ENCODE peak calls at places on chromosome 9, in four cellular contexts. U is brain microvascular endothelial cell, T is IMR-90, G is PC-3. Y is an unnamed sample.

GRCh38 chr9:34134521-34134920 is 8.0 kb upstream of the DCAF12 start:
- DNase-seq in U (no peak), T (no peak), G (no peak), Y (no peak)

GRCh38 chr9:31715250-31715649 is 669.2 kb upstream of the ACO1 start:
- DNase-seq in U (no peak), T (no peak), G (no peak), Y (no peak)

GRCh38 chr9:98520221-98520920 is 188.4 kb downstream of the GABBR2 start:
- DNase-seq in U (no peak), T (peak; percentile 86), G (no peak), Y (no peak)

GRCh38 chr9:110189001-110189400 is 19.0 kb downstream of the C9orf152 start:
- DNase-seq in U (no peak), T (peak; percentile 18), G (no peak), Y (no peak)

GRCh38 chr9:6641073-6641455 is 4.5 kb downstream of the GLDC start:
- DNase-seq in U (no peak), T (no peak), G (no peak), Y (no peak)

GRCh38 chr9:136808075-136808780 is 480 bp downstream of the RABL6 start:
- DNase-seq in U (no peak), T (no peak), G (no peak), Y (no peak)

GRCh38 chr9:21670374-21670773 is 132.1 kb upstream of the MTAP start:
- DNase-seq in U (no peak), T (no peak), G (no peak), Y (no peak)

GRCh38 chr9:5418481-5418880 is 19.2 kb downstream of the PLGRKT start:
- DNase-seq in U (no peak), T (no peak), G (no peak), Y (no peak)

GRCh38 chr9:124358617-124359016 is 56.6 kb downstream of the PSMB7 start:
- DNase-seq in U (no peak), T (no peak), G (no peak), Y (no peak)

GRCh38 chr9:136372561-136373299 is 739 bp downstream of the CARD9 start:
- DNase-seq in U (peak; percentile 45), T (peak; percentile 86), G (peak; percentile 8), Y (peak; percentile 54)

GRCh38 chr9:3181049-3181953 is 337.4 kb upstream of the PUM3 start:
- DNase-seq in U (no peak), T (no peak), G (peak; percentile 48), Y (peak; percentile 26)

GRCh38 chr9:137049544-137050449 is 3.8 kb upstream of the NPDC1 start:
- DNase-seq in U (no peak), T (peak; percentile 20), G (peak; percentile 64), Y (peak; percentile 73)

GRCh38 chr9:133886563-133887501 is 105.3 kb downstream of the VAV2 start:
- DNase-seq in U (no peak), T (no peak), G (no peak), Y (no peak)

GRCh38 chr9:77846957-77847574 is 184.5 kb downstream of the GNAQ start:
- DNase-seq in U (peak; percentile 55), T (peak; percentile 45), G (peak; percentile 24), Y (no peak)

GRCh38 chr9:113940077-113940476 is 64.0 kb downstream of the ZNF618 start:
- DNase-seq in U (no peak), T (no peak), G (peak; percentile 29), Y (no peak)

GRCh38 chr9:87283585-87283984 is 214.1 kb upstream of the DAPK1 start:
- DNase-seq in U (no peak), T (no peak), G (no peak), Y (no peak)

GRCh38 chr9:137666950-137667670 is 48.3 kb downstream of the EHMT1 start:
- DNase-seq in U (no peak), T (no peak), G (no peak), Y (peak; percentile 30)

GRCh38 chr9:134959971-134960310 is 42.2 kb upstream of the FCN1 start:
- DNase-seq in U (no peak), T (no peak), G (no peak), Y (no peak)

GRCh38 chr9:90969021-90969675 is 167.5 kb downstream of the SYK start:
- DNase-seq in U (no peak), T (no peak), G (no peak), Y (no peak)

GRCh38 chr9:8349928-8350327 is 550.4 kb upstream of the DMAC1 start:
- DNase-seq in U (no peak), T (no peak), G (no peak), Y (no peak)

GRCh38 chr9:818958-819357 is 22.5 kb upstream of the DMRT1 start:
- DNase-seq in U (no peak), T (no peak), G (no peak), Y (no peak)

GRCh38 chr9:105710638-105711037 is 16.3 kb downstream of the TMEM38B start:
- DNase-seq in U (no peak), T (no peak), G (no peak), Y (no peak)

GRCh38 chr9:88816141-88816540 is 175.1 kb upstream of the S1PR3 start:
- DNase-seq in U (peak; percentile 86), T (peak; percentile 72), G (no peak), Y (no peak)

GRCh38 chr9:114141553-114142548 is 13.5 kb upstream of the COL27A1 start:
- DNase-seq in U (no peak), T (peak; percentile 41), G (peak; percentile 19), Y (no peak)

GRCh38 chr9:83385317-83385716 is 152.9 kb downstream of the FRMD3 start:
- DNase-seq in U (no peak), T (no peak), G (no peak), Y (no peak)

GRCh38 chr9:114359801-114360200 is 28.0 kb downstream of the AKNA start:
- DNase-seq in U (no peak), T (no peak), G (no peak), Y (no peak)

DNA sequence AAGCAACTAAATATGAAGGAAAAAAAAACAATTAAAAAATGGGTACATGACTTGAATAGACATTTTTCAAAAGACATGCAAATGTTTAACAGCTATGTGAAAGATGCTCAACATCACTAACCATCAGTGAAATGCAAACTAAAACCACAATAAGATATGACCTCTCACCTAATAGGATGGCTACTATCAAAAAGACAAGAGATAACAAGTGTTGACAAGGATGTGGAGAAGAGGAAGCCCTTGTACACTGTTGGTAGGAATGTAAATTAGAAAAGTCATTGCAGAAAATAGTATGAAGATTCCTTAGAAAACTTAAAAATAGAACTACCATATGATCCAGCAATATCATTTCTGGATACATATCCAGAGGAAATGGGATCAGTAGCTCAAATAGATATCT is 324.7 kb upstream of the TLE4 start:
- DNase-seq in U (no peak), T (no peak), G (no peak), Y (no peak)
- TF ChIP-seq CTCF in U (no peak), T (no peak), G (no peak), Y (no peak)

DNA sequence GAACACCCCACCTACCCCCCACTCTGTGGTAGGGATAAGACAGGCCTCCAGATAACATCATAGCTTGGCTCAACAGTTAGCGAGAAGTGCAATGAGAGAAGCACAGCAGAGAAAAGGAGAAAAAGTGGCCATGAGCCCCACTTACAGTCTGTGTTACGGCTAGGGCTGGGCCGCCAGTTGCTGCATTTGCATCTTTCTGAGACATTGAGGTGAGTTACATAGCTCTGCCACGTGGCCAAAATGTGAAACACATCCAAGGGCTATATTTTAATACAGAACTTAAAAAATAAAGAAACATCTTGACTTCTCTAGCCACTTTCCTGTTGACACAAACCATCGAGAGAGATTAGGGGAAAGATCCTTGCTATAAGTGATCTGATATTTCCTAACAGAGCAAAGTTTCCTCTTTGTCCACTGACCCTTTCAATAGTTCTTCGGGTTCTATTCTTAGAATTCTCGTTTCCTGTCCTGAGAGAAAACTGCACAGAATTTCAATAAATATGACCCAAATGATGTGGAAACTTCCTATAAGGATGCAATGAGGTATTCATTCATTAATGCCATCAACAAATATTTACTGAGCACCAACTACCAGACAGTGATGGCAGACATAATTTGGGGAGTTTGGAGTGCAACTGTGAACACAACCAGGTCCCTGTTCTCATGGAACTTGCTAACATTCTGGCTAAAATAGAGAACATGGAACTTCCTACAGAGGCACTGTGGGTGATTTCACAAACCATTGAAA is 3.3 kb upstream of the TLE4 start:
- DNase-seq in U (no peak), T (no peak), G (no peak), Y (no peak)
- TF ChIP-seq CTCF in U (no peak), T (no peak), G (no peak), Y (no peak)

GRCh38 chr9:127224178-127224882 is 40.2 kb upstream of the GARNL3 start:
- DNase-seq in U (peak; percentile 75), T (peak; percentile 69), G (peak; percentile 89), Y (peak; percentile 86)
- TF ChIP-seq CTCF in U (peak; percentile 49), T (peak; percentile 20), G (no peak), Y (peak; percentile 44)

GRCh38 chr9:95078934-95079333 is 238.6 kb downstream of the FANCC start:
- DNase-seq in U (no peak), T (no peak), G (no peak), Y (no peak)
- TF ChIP-seq CTCF in U (no peak), T (no peak), G (no peak), Y (peak; percentile 21)

GRCh38 chr9:127802576-127803443 is at the start of gene FPGS:
- DNase-seq in U (peak; percentile 76), T (peak; percentile 85), G (peak; percentile 72), Y (peak; percentile 61)

GRCh38 chr9:127805620-127806019 is 2.9 kb downstream of the FPGS start:
- DNase-seq in U (no peak), T (no peak), G (no peak), Y (peak; percentile 48)

GRCh38 chr9:127806871-127807270 is 4.2 kb downstream of the FPGS start:
- DNase-seq in U (no peak), T (no peak), G (no peak), Y (no peak)

GRCh38 chr9:127803507-127804352 is 1.0 kb downstream of the FPGS start:
- DNase-seq in U (no peak), T (no peak), G (peak; percentile 84), Y (no peak)

DNA sequence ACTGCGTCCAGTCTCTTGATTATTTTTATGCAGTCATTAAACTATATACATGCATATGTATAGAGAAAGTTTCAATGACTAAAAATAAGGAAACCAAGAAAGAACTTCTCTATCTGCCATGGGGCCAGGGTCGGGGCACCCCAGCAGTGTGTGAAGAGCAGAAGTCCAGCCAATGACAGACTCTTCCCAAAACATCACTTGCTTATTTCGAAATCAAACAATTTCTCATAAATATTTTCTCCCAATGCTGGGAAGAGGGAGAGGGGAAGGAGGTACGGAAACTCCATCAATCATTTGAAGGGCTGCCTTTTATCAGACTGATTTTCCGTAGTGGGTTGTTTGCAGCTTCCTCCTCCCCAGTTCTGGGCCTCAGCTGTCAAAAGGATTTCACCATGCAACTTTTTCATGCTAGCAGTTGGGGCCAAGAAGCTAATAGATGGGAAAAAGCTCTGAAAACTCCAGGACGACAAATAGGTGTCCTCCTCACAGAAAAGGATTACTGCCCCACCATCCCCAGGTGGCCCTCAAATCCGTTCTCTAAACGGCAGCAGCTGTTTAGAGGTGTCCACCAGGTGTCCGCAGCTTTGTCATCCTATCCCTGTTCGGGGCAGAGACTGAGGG is 617 bp upstream of the FPGS start:
- DNase-seq in U (no peak), T (no peak), G (no peak), Y (no peak)
- TF ChIP-seq CTCF in U (peak; percentile 16), T (no peak), G (peak; percentile 22), Y (peak; percentile 24)

GRCh38 chr9:116495725-116496124 is 191.4 kb upstream of the TRIM32 start:
- DNase-seq in U (no peak), T (no peak), G (no peak), Y (no peak)
- TF ChIP-seq CTCF in U (no peak), T (no peak), G (no peak), Y (no peak)

Y was measured in neural crest cell.